ENCODE peak calls at places on chromosome 20, in ten cellular contexts. P is transverse colon, F is stomach, G is spleen, V is GM23338, U is H1, M is esophagus muscularis mucosa, H is K562, E is prostate gland, Z is sigmoid colon. R is an unnamed sample.

GRCh38 chr20:56722042-56722441 is 92.9 kb downstream of the TFAP2C start:
- DNase-seq in P (peak; percentile 30), F (no peak), G (no peak), V (no peak), U (no peak), M (no peak), H (no peak), E (peak; percentile 45), Z (no peak), R (no peak)

GRCh38 chr20:60820149-60820548 is 431.9 kb upstream of the CDH4 start:
- DNase-seq in P (no peak), F (no peak), G (no peak), V (no peak), U (no peak), M (peak; percentile 74), H (no peak), E (no peak), Z (no peak), R (no peak)

GRCh38 chr20:19222520-19223040 is 10.1 kb downstream of the SLC24A3 start:
- DNase-seq in P (no peak), F (no peak), G (no peak), V (no peak), U (no peak), M (no peak), H (no peak), E (no peak), Z (no peak), R (peak; percentile 96)

GRCh38 chr20:60201198-60201597 is 243.0 kb downstream of the CDH26 start:
- DNase-seq in P (no peak), F (no peak), G (no peak), V (no peak), U (no peak), M (no peak), H (no peak), E (no peak), Z (no peak), R (no peak)

GRCh38 chr20:59684685-59685212 is 80.4 kb downstream of the PHACTR3 start:
- DNase-seq in P (no peak), F (no peak), G (no peak), V (no peak), U (no peak), M (no peak), H (no peak), E (no peak), Z (no peak), R (no peak)

GRCh38 chr20:4813839-4814695 is 92.4 kb downstream of the PRND start:
- DNase-seq in P (peak; percentile 43), F (no peak), G (peak; percentile 88), V (peak; percentile 51), U (no peak), M (no peak), H (no peak), E (no peak), Z (no peak), R (no peak)

GRCh38 chr20:834151-834747 is 734 bp downstream of the FAM110A start:
- DNase-seq in P (no peak), F (no peak), G (no peak), V (peak; percentile 56), U (no peak), M (no peak), H (no peak), E (no peak), Z (no peak), R (no peak)

GRCh38 chr20:13220857-13221297 is at the start of gene ISM1:
- DNase-seq in P (no peak), F (no peak), G (peak; percentile 69), V (peak; percentile 30), U (peak; percentile 73), M (no peak), H (no peak), E (no peak), Z (no peak), R (no peak)

GRCh38 chr20:20217626-20218025 is 150.3 kb upstream of the INSM1 start:
- DNase-seq in P (no peak), F (no peak), G (no peak), V (no peak), U (no peak), M (no peak), H (no peak), E (no peak), Z (no peak), R (no peak)

GRCh38 chr20:44170796-44171410 is 16.1 kb downstream of the JPH2 start:
- DNase-seq in P (no peak), F (no peak), G (no peak), V (no peak), U (no peak), M (no peak), H (no peak), E (no peak), Z (peak; percentile 8), R (no peak)

GRCh38 chr20:401682-402495 is 6.2 kb upstream of the RBCK1 start:
- DNase-seq in P (peak; percentile 17), F (no peak), G (peak; percentile 8), V (no peak), U (no peak), M (no peak), H (no peak), E (no peak), Z (no peak), R (no peak)

GRCh38 chr20:10848810-10849370 is 175.1 kb upstream of the JAG1 start:
- DNase-seq in P (peak; percentile 45), F (no peak), G (no peak), V (peak; percentile 60), U (no peak), M (no peak), H (no peak), E (no peak), Z (peak; percentile 67), R (no peak)

GRCh38 chr20:56005389-56005715 is at the start of gene CBLN4:
- DNase-seq in P (no peak), F (no peak), G (no peak), V (no peak), U (peak; percentile 64), M (no peak), H (no peak), E (no peak), Z (no peak), R (no peak)

GRCh38 chr20:39049148-39049547 is 87.0 kb downstream of the DHX35 start:
- DNase-seq in P (no peak), F (no peak), G (no peak), V (no peak), U (no peak), M (no peak), H (no peak), E (no peak), Z (peak; percentile 54), R (no peak)
- H3K4me3 ChIP-seq in P (no peak overlapping the region), F (no peak overlapping the region), G (no peak overlapping the region), V (peak overlapping the region; percentile 77), U (no peak overlapping the region), M (no peak overlapping the region), H (no peak overlapping the region), E (no peak overlapping the region), Z (peak overlapping the region; percentile 74), R (no peak overlapping the region)

GRCh38 chr20:54346269-54346668 is 129.1 kb upstream of the DOK5 start:
- DNase-seq in P (no peak), F (no peak), G (no peak), V (no peak), U (no peak), M (no peak), H (no peak), E (no peak), Z (no peak), R (no peak)

GRCh38 chr20:54345817-54346216 is 129.6 kb upstream of the DOK5 start:
- DNase-seq in P (no peak), F (no peak), G (no peak), V (no peak), U (no peak), M (no peak), H (no peak), E (no peak), Z (no peak), R (no peak)

GRCh38 chr20:54343634-54344033 is 131.8 kb upstream of the DOK5 start:
- DNase-seq in P (no peak), F (no peak), G (no peak), V (no peak), U (no peak), M (no peak), H (no peak), E (no peak), Z (no peak), R (no peak)

GRCh38 chr20:54347216-54347833 is 128.1 kb upstream of the DOK5 start:
- DNase-seq in P (no peak), F (no peak), G (no peak), V (no peak), U (no peak), M (no peak), H (no peak), E (no peak), Z (no peak), R (no peak)

GRCh38 chr20:54345301-54345724 is 130.1 kb upstream of the DOK5 start:
- DNase-seq in P (no peak), F (no peak), G (no peak), V (no peak), U (no peak), M (no peak), H (no peak), E (no peak), Z (no peak), R (no peak)
- TF ChIP-seq POLR2AphosphoS5 in P (no peak), F (no peak), G (no peak), V (no peak), U (no peak), M (no peak), H (no peak), E (no peak), Z (no peak), R (no peak)

GRCh38 chr20:62809530-62810428 is 5.1 kb downstream of the OGFR start:
- DNase-seq in P (no peak), F (no peak), G (no peak), V (no peak), U (no peak), M (no peak), H (no peak), E (no peak), Z (no peak), R (no peak)

GRCh38 chr20:62805711-62806382 is 1.2 kb downstream of the OGFR start:
- DNase-seq in P (no peak), F (no peak), G (peak; percentile 91), V (no peak), U (no peak), M (no peak), H (no peak), E (no peak), Z (no peak), R (no peak)

GRCh38 chr20:62807444-62808210 is 3.0 kb downstream of the OGFR start:
- DNase-seq in P (no peak), F (no peak), G (no peak), V (no peak), U (no peak), M (no peak), H (no peak), E (no peak), Z (no peak), R (no peak)

GRCh38 chr20:62806383-62807050 is 1.9 kb downstream of the OGFR start:
- DNase-seq in P (no peak), F (no peak), G (no peak), V (no peak), U (no peak), M (no peak), H (no peak), E (no peak), Z (no peak), R (no peak)

GRCh38 chr20:62808211-62808865 is 3.7 kb downstream of the OGFR start:
- DNase-seq in P (peak; percentile 72), F (peak; percentile 70), G (peak; percentile 94), V (peak; percentile 84), U (peak; percentile 97), M (no peak), H (peak; percentile 81), E (no peak), Z (no peak), R (no peak)
- H3K36me3 ChIP-seq in P (no peaks in the 10 kb centered on the region), F (peaks cover 67% of the 10 kb centered on the region), G (peaks cover 72% of the 10 kb centered on the region), V (no peaks in the 10 kb centered on the region), U (peaks cover 20% of the 10 kb centered on the region), M (peaks cover 67% of the 10 kb centered on the region), H (peaks cover 61% of the 10 kb centered on the region), E (peaks cover 8% of the 10 kb centered on the region), Z (peaks cover 41% of the 10 kb centered on the region), R (peaks cover 16% of the 10 kb centered on the region)

GRCh38 chr20:21395666-21396044 is 1.7 kb downstream of the NKX2-4 start:
- DNase-seq in P (no peak), F (no peak), G (no peak), V (peak; percentile 71), U (no peak), M (no peak), H (no peak), E (no peak), Z (no peak), R (no peak)
- H3K4me3 ChIP-seq in P (peak overlapping the region; percentile 1), F (peak overlapping the region; percentile 39), G (no peak overlapping the region), V (peak overlapping the region; percentile 44), U (no peak overlapping the region), M (peak overlapping the region; percentile 34), H (no peak overlapping the region), E (no peak overlapping the region), Z (no peak overlapping the region), R (peak overlapping the region; percentile 84)

R was measured in SK-N-MC.